ENCODE peak calls at places on chromosomes 12 and 14, in four cellular contexts. One of them, this sample, is unnamed.

GRCh38 chr12:3381059-3382047 is 109.7 kb upstream of the PRMT8 start:
- DNase-seq in nephron progenitor cell: no peak
- DNase-seq in neuronal stem cell: no peak
- DNase-seq in activated CD4-positive, CD25-positive, alpha-beta regulatory T cell treated with anti-CD3 and anti-CD28 coated beads, Interleukin-2, amount 50 U/mL, for 16 hours: no peak
- DNase-seq in this sample: no peak

GRCh38 chr14:101088395-101088667 is 184.8 kb upstream of the RTL1 start:
- DNase-seq in nephron progenitor cell: no peak
- DNase-seq in neuronal stem cell: no peak
- DNase-seq in activated CD4-positive, CD25-positive, alpha-beta regulatory T cell treated with anti-CD3 and anti-CD28 coated beads, Interleukin-2, amount 50 U/mL, for 16 hours: no peak
- DNase-seq in this sample: peak; percentile 8

GRCh38 chr12:3529281-3529680 is 38.3 kb downstream of the PRMT8 start:
- DNase-seq in nephron progenitor cell: no peak
- DNase-seq in neuronal stem cell: no peak
- DNase-seq in activated CD4-positive, CD25-positive, alpha-beta regulatory T cell treated with anti-CD3 and anti-CD28 coated beads, Interleukin-2, amount 50 U/mL, for 16 hours: no peak
- DNase-seq in this sample: no peak

GRCh38 chr12:95470300-95470699 is 3.7 kb upstream of the METAP2 start:
- DNase-seq in nephron progenitor cell: no peak
- DNase-seq in neuronal stem cell: no peak
- DNase-seq in activated CD4-positive, CD25-positive, alpha-beta regulatory T cell treated with anti-CD3 and anti-CD28 coated beads, Interleukin-2, amount 50 U/mL, for 16 hours: no peak
- DNase-seq in this sample: no peak

GRCh38 chr12:25975682-25976081 is 17.2 kb downstream of the RASSF8 start:
- DNase-seq in nephron progenitor cell: no peak
- DNase-seq in neuronal stem cell: no peak
- DNase-seq in activated CD4-positive, CD25-positive, alpha-beta regulatory T cell treated with anti-CD3 and anti-CD28 coated beads, Interleukin-2, amount 50 U/mL, for 16 hours: no peak
- DNase-seq in this sample: no peak

GRCh38 chr12:107093547-107094448 is at the start of gene CRY1:
- DNase-seq in nephron progenitor cell: peak; percentile 98
- DNase-seq in neuronal stem cell: peak; percentile 96
- DNase-seq in activated CD4-positive, CD25-positive, alpha-beta regulatory T cell treated with anti-CD3 and anti-CD28 coated beads, Interleukin-2, amount 50 U/mL, for 16 hours: peak; percentile 88
- DNase-seq in this sample: peak; percentile 93

GRCh38 chr12:131783915-131784541 is 44.2 kb upstream of the MMP17 start:
- DNase-seq in nephron progenitor cell: no peak
- DNase-seq in neuronal stem cell: no peak
- DNase-seq in activated CD4-positive, CD25-positive, alpha-beta regulatory T cell treated with anti-CD3 and anti-CD28 coated beads, Interleukin-2, amount 50 U/mL, for 16 hours: no peak
- DNase-seq in this sample: no peak

GRCh38 chr12:105110851-105111250 is 3.3 kb downstream of the WASHC4 start:
- DNase-seq in nephron progenitor cell: no peak
- DNase-seq in neuronal stem cell: no peak
- DNase-seq in activated CD4-positive, CD25-positive, alpha-beta regulatory T cell treated with anti-CD3 and anti-CD28 coated beads, Interleukin-2, amount 50 U/mL, for 16 hours: no peak
- DNase-seq in this sample: no peak

GRCh38 chr12:96194901-96195844 is 998 bp downstream of the ELK3 start:
- DNase-seq in nephron progenitor cell: peak; percentile 54
- DNase-seq in neuronal stem cell: no peak
- DNase-seq in activated CD4-positive, CD25-positive, alpha-beta regulatory T cell treated with anti-CD3 and anti-CD28 coated beads, Interleukin-2, amount 50 U/mL, for 16 hours: peak; percentile 49
- DNase-seq in this sample: peak; percentile 27

GRCh38 chr12:25806271-25806670 is 152.2 kb upstream of the RASSF8 start:
- DNase-seq in nephron progenitor cell: no peak
- DNase-seq in neuronal stem cell: no peak
- DNase-seq in activated CD4-positive, CD25-positive, alpha-beta regulatory T cell treated with anti-CD3 and anti-CD28 coated beads, Interleukin-2, amount 50 U/mL, for 16 hours: no peak
- DNase-seq in this sample: no peak

GRCh38 chr12:19757317-19757877 is 318.1 kb downstream of the AEBP2 start:
- DNase-seq in nephron progenitor cell: no peak
- DNase-seq in neuronal stem cell: no peak
- DNase-seq in activated CD4-positive, CD25-positive, alpha-beta regulatory T cell treated with anti-CD3 and anti-CD28 coated beads, Interleukin-2, amount 50 U/mL, for 16 hours: no peak
- DNase-seq in this sample: no peak

GRCh38 chr12:42584539-42585174 is 4.9 kb downstream of the PRICKLE1 start:
- DNase-seq in nephron progenitor cell: no peak
- DNase-seq in neuronal stem cell: no peak
- DNase-seq in activated CD4-positive, CD25-positive, alpha-beta regulatory T cell treated with anti-CD3 and anti-CD28 coated beads, Interleukin-2, amount 50 U/mL, for 16 hours: no peak
- DNase-seq in this sample: no peak

GRCh38 chr12:109547286-109547685 is 26.0 kb downstream of the MMAB start:
- DNase-seq in nephron progenitor cell: no peak
- DNase-seq in neuronal stem cell: no peak
- DNase-seq in activated CD4-positive, CD25-positive, alpha-beta regulatory T cell treated with anti-CD3 and anti-CD28 coated beads, Interleukin-2, amount 50 U/mL, for 16 hours: no peak
- DNase-seq in this sample: no peak